ENCODE peak calls at places on chromosome 1, in six cellular contexts. D, U, P, X, K and O are unnamed samples.

GRCh38 chr1:8324176-8324810 is 6.4 kb downstream of the SLC45A1 start:
- DNase-seq in U (peak), X (no peak), D (no peak), P (no peak), K (no peak), O (no peak)

GRCh38 chr1:95023399-95024050 is 49.2 kb downstream of the ALG14 start:
- DNase-seq in P (no peak), D (no peak), X (no peak), U (no peak), K (no peak), O (no peak)

GRCh38 chr1:152486400-152487006 is 24.1 kb upstream of the LCE5A start:
- DNase-seq in K (no peak), X (no peak), D (no peak), P (no peak), U (no peak), O (no peak)

GRCh38 chr1:1425753-1426495 is 4.8 kb upstream of the ANKRD65 start:
- DNase-seq in U (peak), K (peak), P (no peak), X (no peak), D (no peak), O (no peak)

GRCh38 chr1:173900427-173900826 is 16.7 kb downstream of the SERPINC1 start:
- DNase-seq in D (no peak), X (no peak), K (no peak), P (no peak), U (no peak), O (no peak)

GRCh38 chr1:33324677-33325417 is 3.9 kb upstream of the A3GALT2 start:
- DNase-seq in P (no peak), D (no peak), U (no peak), X (no peak), K (no peak), O (no peak)

GRCh38 chr1:161727343-161727924 is 6.1 kb downstream of the FCRLB start:
- DNase-seq in U (no peak), X (peak), K (no peak), D (no peak), P (no peak), O (no peak)

GRCh38 chr1:18079941-18080340 is 27.7 kb upstream of the IGSF21 start:
- DNase-seq in U (no peak), D (no peak), X (no peak), P (no peak), K (no peak), O (no peak)

GRCh38 chr1:151399890-151400235 is 490 bp downstream of the PSMB4 start:
- DNase-seq in X (no peak), U (no peak), D (peak), P (no peak), K (peak), O (no peak)

GRCh38 chr1:9586147-9586766 is 2.5 kb upstream of the TMEM201 start:
- DNase-seq in K (no peak), U (no peak), P (no peak), D (no peak), X (no peak), O (no peak)

GRCh38 chr1:61692155-61692783 is 32.7 kb downstream of the TM2D1 start:
- DNase-seq in U (no peak), X (no peak), D (no peak), K (no peak), P (no peak), O (peak)

GRCh38 chr1:201714542-201715276 is 114.2 kb upstream of the IPO9 start:
- DNase-seq in P (no peak), K (peak), D (no peak), X (no peak), U (no peak), O (no peak)

GRCh38 chr1:85243336-85243735 is 16.1 kb downstream of the C1orf52 start:
- DNase-seq in X (no peak), K (no peak), P (no peak), D (no peak), U (no peak), O (no peak)

GRCh38 chr1:172647110-172647564 is 11.8 kb upstream of the FASLG start:
- DNase-seq in D (no peak), U (no peak), P (no peak), X (peak), K (no peak), O (no peak)

GRCh38 chr1:29453502-29454240 is 217.3 kb downstream of the PTPRU start:
- DNase-seq in D (peak), U (peak), K (peak), X (no peak), P (peak), O (peak)
- TF ChIP-seq CTCF in D (peak), U (no peak), K (peak), X (no peak), P (no peak), O (peak)

DNA sequence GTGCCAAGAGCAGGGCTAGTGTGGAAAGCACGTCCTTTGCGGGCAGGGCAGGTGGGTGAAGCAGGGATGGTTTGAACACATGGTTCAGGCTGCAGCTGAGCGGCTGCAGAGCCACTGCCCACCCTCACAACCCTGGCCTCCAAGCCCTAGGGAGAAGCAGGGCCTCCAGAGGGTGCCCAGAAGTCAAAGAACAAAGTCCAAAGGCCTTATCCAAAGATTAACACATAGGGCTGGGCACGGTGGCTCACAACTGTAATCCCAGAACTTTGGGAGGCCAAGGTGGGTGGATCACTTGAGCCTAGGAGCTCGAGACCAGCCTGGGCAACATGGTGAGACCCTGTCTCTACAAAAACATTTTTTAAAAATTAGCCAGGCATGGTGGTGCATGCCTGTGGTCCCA is 46.8 kb downstream of the CAPN8 start:
- DNase-seq in X (no peak), P (no peak), D (no peak), K (no peak), U (no peak), O (no peak)
- TF ChIP-seq CTCF in X (no peak), P (no peak), D (no peak), K (no peak), U (no peak), O (no peak)

GRCh38 chr1:207670192-207670591 is 25.3 kb downstream of the CR1L start:
- DNase-seq in K (no peak), X (no peak), D (no peak), U (no peak), P (no peak), O (no peak)
- TF ChIP-seq CTCF in K (no peak), X (no peak), D (no peak), U (no peak), P (no peak), O (no peak)

DNA sequence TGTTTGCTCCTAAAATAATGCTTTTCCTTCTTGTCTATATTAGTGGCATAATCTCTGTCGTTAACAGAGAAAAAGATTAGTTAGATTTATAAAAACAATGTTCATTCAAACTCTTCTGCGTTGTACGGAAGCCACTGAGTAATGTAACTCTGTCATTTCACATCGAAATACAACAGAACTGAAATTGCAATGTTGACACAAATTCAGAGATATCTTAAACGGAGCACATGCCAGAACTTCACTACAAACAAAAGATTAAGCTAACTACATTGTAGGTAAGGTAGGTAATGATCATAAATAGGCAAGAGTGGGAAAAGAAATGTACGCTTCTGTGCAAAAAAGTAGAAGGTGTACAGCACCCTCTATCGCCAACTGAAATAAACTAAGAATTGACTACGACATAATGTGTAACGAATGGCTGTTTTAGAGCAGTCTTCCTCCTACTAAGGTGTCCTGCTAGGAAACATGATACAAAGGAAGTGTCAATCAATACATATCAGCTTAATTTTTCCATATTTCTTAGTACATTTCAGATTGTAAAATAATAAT is 56.6 kb downstream of the PCNX2 start:
- DNase-seq in D (no peak), X (no peak), P (no peak), K (no peak), U (no peak), O (no peak)
- TF ChIP-seq CTCF in D (no peak), X (no peak), P (no peak), K (no peak), U (no peak), O (peak)

GRCh38 chr1:182147136-182147815 is 85.8 kb upstream of the ZNF648 start:
- DNase-seq in U (peak), P (no peak), K (no peak), D (no peak), X (no peak), O (no peak)
- TF ChIP-seq CTCF in U (no peak), P (no peak), K (no peak), D (no peak), X (no peak), O (no peak)

DNA sequence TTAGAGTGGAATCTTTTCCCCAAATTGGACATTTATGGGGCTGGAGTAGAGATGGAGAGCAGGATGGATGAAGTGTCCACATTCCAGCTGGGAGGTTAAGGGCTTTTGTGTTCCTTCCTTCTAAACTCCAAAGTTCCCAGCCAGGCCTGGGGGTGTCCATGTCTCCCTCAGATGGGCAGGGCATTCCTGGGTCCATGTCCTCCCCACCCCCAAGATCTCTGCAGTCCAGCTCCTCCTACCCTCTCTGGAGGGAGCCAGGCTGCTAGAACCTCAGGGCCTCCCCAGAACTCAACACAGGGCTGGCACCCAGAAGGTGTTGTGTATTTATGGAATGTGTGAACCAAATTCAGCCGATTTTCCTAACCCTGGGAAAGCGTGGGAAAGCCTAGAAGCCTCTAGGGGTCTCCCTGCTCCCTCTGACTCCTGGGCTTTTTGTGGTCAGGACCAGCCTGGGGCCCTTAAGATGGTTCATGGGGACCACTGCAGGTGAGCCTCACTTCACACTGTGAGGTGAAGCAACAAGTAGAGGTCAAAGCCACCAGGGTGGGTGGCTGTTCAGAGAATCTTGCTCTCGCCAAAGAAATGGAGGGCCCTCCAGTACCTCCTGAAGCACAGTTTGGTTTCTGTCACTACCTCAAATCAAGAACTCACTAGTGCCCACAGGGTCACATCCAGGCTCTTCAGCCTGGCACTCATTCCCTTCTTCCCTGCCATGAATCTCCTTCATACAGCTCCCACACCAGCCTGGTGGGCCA is 54.8 kb downstream of the GLIS1 start:
- DNase-seq in X (no peak), P (no peak), U (no peak), D (no peak), K (peak), O (no peak)
- TF ChIP-seq CTCF in X (no peak), P (no peak), U (no peak), D (no peak), K (peak), O (no peak)

GRCh38 chr1:14607295-14607694 is 8.8 kb downstream of the KAZN start:
- DNase-seq in X (no peak), D (no peak), K (no peak), P (no peak), U (no peak), O (no peak)

GRCh38 chr1:14605945-14606344 is 7.5 kb downstream of the KAZN start:
- DNase-seq in X (no peak), K (no peak), U (no peak), D (no peak), P (no peak), O (no peak)

GRCh38 chr1:14604414-14604813 is 5.9 kb downstream of the KAZN start:
- DNase-seq in P (no peak), D (no peak), X (no peak), K (no peak), U (no peak), O (no peak)

GRCh38 chr1:14608308-14608707 is 9.8 kb downstream of the KAZN start:
- DNase-seq in D (no peak), P (no peak), K (no peak), X (no peak), U (no peak), O (no peak)

DNA sequence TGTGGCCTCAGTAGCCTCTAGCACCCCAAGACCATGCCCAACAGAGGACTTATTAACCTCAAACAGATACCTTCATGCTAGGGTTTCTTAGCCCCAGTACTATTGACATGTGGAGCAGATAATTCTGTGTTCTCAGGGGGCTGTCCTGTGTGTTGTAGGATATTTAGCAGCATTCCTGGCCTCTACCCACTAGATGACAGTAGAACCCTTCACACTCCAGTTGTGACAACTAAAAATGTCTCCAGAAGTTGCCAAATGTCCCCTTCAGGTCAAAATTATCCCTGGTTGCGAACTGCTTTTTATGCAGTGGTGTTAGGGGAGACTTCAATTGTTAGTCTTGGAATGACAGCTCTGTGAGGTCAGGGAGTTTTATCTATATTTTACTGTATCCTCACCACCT is 8.1 kb downstream of the KAZN start:
- DNase-seq in K (no peak), D (no peak), U (no peak), X (no peak), P (no peak), O (no peak)
- TF ChIP-seq CTCF in K (peak), D (no peak), U (no peak), X (no peak), P (peak), O (peak)

GRCh38 chr1:220544901-220545303 is 17.0 kb downstream of the MARK1 start:
- DNase-seq in U (no peak), P (no peak), X (no peak), D (no peak), K (peak), O (no peak)
- TF ChIP-seq CTCF in U (peak), P (no peak), X (no peak), D (no peak), K (peak), O (peak)

DNA sequence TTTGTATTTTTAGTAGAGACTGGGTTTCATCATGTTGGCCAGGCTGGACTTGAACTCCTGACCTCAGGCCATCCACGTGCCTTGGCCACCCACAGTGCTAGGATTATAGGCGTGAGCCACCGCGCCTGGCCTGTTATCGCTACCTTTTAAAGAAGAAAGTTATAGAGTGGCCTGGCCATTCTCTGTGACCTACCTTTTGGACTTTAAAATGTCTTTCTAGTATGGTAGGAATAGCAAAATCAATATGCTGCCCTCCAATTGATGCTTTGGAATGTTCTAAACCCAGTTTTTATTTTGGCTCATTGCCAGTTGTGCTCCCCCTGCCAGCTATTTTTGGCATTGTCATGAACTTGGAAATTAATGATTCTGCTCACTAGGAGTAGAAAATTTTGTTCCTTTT is 19.9 kb downstream of the HIPK1 start:
- DNase-seq in D (no peak), K (no peak), P (no peak), X (no peak), U (no peak), O (no peak)
- TF ChIP-seq CTCF in D (peak), K (peak), P (no peak), X (peak), U (no peak), O (no peak)